ENCODE peak calls at places on chromosomes 12 and 14, in six cellular contexts. E is GM12878, X is AG04450, P is psoas muscle, W is suprapubic skin, G is OCI-LY7. A is an unnamed sample.

GRCh38 chr12:97639702-97640101 is 177.1 kb downstream of the RMST start:
- DNase-seq in E (no peak), G (no peak), X (no peak), P (no peak), W (no peak), A (no peak)

GRCh38 chr14:35317820-35318219 is 25.6 kb downstream of the PSMA6 start:
- DNase-seq in W (no peak), G (no peak), P (no peak), E (no peak), X (no peak), A (no peak)

GRCh38 chr14:24871302-24871701 is 178.6 kb downstream of the STXBP6 start:
- DNase-seq in G (no peak), E (no peak), W (no peak), X (no peak), P (no peak), A (no peak)

GRCh38 chr12:119594399-119594730 is 791 bp downstream of the TMEM233 start:
- DNase-seq in W (no peak), X (no peak), E (no peak), P (peak; percentile 28), G (no peak), A (no peak)

GRCh38 chr14:24690492-24690891 is 56.5 kb upstream of the GZMB start:
- DNase-seq in X (no peak), E (no peak), G (peak; percentile 26), P (no peak), W (no peak), A (no peak)

GRCh38 chr12:13173537-13173936 is 23.0 kb upstream of the EMP1 start:
- DNase-seq in E (peak; percentile 80), X (peak; percentile 73), W (no peak), G (no peak), P (peak; percentile 66), A (peak; percentile 72)

GRCh38 chr14:65045691-65046090 is 56.6 kb downstream of the MAX start:
- DNase-seq in X (no peak), W (no peak), G (no peak), E (no peak), P (no peak), A (no peak)

GRCh38 chr14:29028973-29029582 is 262.5 kb downstream of the FOXG1 start:
- DNase-seq in X (no peak), P (no peak), E (no peak), W (no peak), G (no peak), A (no peak)

GRCh38 chr14:101028971-101029667 is 125.6 kb upstream of the RTL1 start:
- DNase-seq in X (no peak), E (no peak), G (no peak), P (no peak), W (no peak), A (no peak)

GRCh38 chr12:80321653-80322052 is 122.4 kb upstream of the PTPRQ start:
- DNase-seq in W (no peak), X (no peak), G (no peak), P (no peak), E (no peak), A (no peak)

GRCh38 chr12:113244015-113244983 is 23.0 kb downstream of the TPCN1 start:
- DNase-seq in W (no peak), E (no peak), X (no peak), G (no peak), P (peak; percentile 68), A (no peak)

GRCh38 chr12:14393736-14394135 is 28.3 kb downstream of the ATF7IP start:
- DNase-seq in P (no peak), W (no peak), G (no peak), E (no peak), X (no peak), A (no peak)

GRCh38 chr12:12290206-12290605 is 23.4 kb upstream of the LRP6 start:
- DNase-seq in W (no peak), G (no peak), P (no peak), X (no peak), E (no peak), A (no peak)

GRCh38 chr12:31001581-31002360 is 71.9 kb upstream of the DDX11 start:
- DNase-seq in E (no peak), P (no peak), G (no peak), W (no peak), X (no peak), A (no peak)

GRCh38 chr12:44667461-44667860 is 208.7 kb downstream of the NELL2 start:
- DNase-seq in E (no peak), P (no peak), X (no peak), W (no peak), G (no peak), A (no peak)

GRCh38 chr14:69260979-69261605 is 1.1 kb downstream of the GALNT16 start:
- DNase-seq in E (no peak), G (peak; percentile 55), P (peak; percentile 50), W (peak; percentile 79), X (no peak), A (no peak)

GRCh38 chr14:68937790-68938514 is 41.1 kb downstream of the ACTN1 start:
- DNase-seq in X (no peak), G (no peak), W (no peak), P (no peak), E (no peak), A (no peak)

GRCh38 chr14:65006251-65006721 is 19.6 kb downstream of the FNTB start:
- DNase-seq in P (no peak), G (no peak), W (no peak), X (no peak), E (no peak), A (no peak)

GRCh38 chr14:60003991-60004390 is 84.0 kb downstream of the LRRC9 start:
- DNase-seq in G (no peak), W (no peak), P (no peak), X (no peak), E (no peak), A (no peak)

GRCh38 chr12:112891093-112892024 is 15.4 kb upstream of the OAS1 start:
- DNase-seq in G (no peak), P (peak; percentile 39), X (no peak), E (no peak), W (no peak), A (no peak)

GRCh38 chr14:50874842-50875241 is 3.0 kb downstream of the ABHD12B start:
- DNase-seq in P (no peak), E (no peak), G (no peak), X (no peak), W (no peak), A (no peak)

GRCh38 chr14:50871914-50872732 is at the start of gene ABHD12B:
- DNase-seq in W (no peak), P (peak; percentile 21), X (no peak), E (no peak), G (no peak), A (no peak)

GRCh38 chr14:50871223-50871622 is 630 bp upstream of the ABHD12B start:
- DNase-seq in X (no peak), P (no peak), E (no peak), W (no peak), G (peak; percentile 41), A (no peak)

DNA sequence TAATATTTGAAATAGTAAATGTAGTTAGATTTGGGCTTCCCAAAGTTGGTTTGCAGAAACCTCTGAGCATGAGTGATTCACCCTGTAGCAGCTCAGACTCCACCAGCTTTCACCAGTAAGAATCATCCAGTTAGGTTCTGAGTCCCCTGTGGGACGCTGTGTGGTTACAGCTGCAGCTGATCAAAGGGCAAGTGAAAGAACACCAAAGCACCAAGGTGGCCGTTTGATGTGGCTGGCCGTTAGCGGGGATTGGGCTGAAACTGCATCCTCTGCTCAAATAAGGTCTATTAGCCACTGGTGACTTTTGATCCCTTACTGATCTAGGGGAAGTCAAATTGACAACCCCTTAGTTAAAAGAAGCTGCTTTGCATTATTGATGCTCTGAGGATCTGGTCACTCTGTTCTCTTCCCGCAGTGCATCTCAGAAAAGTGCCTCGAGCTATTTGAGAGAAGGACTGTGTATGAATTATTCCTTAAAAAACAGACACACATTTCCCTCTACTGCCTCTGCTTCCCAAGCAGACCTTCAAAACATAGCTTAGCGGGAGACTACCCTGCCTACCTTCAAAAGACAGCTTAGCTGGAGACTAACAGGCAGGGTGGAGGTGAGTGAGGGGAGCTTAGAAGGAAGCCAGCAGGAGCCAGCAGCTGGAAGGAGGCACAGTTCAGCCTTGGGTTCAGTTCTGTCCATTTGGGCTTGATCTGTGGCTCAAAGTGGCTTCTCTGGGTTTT is 3.7 kb downstream of the ABHD12B start:
- DNase-seq in P (no peak), E (peak; percentile 78), G (peak; percentile 96), W (no peak), X (no peak), A (no peak)
- H3K4me3 ChIP-seq in P (no peak overlapping the region), E (no peak overlapping the region), G (peak overlapping the region; percentile 63), W (no peak overlapping the region), X (no peak overlapping the region), A (no peak overlapping the region)

GRCh38 chr12:85468356-85469157 is 188.5 kb downstream of the ALX1 start:
- DNase-seq in X (peak; percentile 8), W (no peak), G (peak; percentile 50), P (no peak), E (peak; percentile 23), A (peak; percentile 36)
- H3K4me3 ChIP-seq in X (peak overlapping the region; percentile 43), W (peak overlapping the region; percentile 42), G (no peak overlapping the region), P (peak overlapping the region; percentile 60), E (peak overlapping the region; percentile 31), A (no peak overlapping the region)

GRCh38 chr12:130835436-130835835 is 3.6 kb downstream of the STX2 start:
- DNase-seq in W (no peak), G (no peak), E (no peak), P (no peak), X (no peak), A (no peak)

GRCh38 chr12:130835011-130835410 is 4.0 kb downstream of the STX2 start:
- DNase-seq in G (no peak), P (no peak), X (no peak), W (peak; percentile 75), E (no peak), A (no peak)

GRCh38 chr12:130838284-130838950 is 633 bp downstream of the STX2 start:
- DNase-seq in W (no peak), X (no peak), P (peak; percentile 42), E (no peak), G (peak; percentile 29), A (no peak)

GRCh38 chr12:130838951-130839769 is at the start of gene STX2:
- DNase-seq in G (peak; percentile 83), P (peak; percentile 88), W (peak; percentile 85), E (peak; percentile 30), X (peak; percentile 39), A (peak; percentile 54)

GRCh38 chr12:130839770-130840355 is 813 bp upstream of the STX2 start:
- DNase-seq in E (no peak), P (no peak), X (no peak), G (no peak), W (no peak), A (no peak)
- H3K4me3 ChIP-seq in E (peak overlapping the region; percentile 65), P (peak overlapping the region; percentile 77), X (peak overlapping the region; percentile 59), G (peak overlapping the region; percentile 50), W (peak overlapping the region; percentile 86), A (no peak overlapping the region)

GRCh38 chr12:96208346-96208745 is 14.2 kb downstream of the ELK3 start:
- DNase-seq in X (no peak), E (no peak), G (no peak), W (no peak), P (no peak), A (no peak)

GRCh38 chr12:96210376-96211055 is 16.3 kb downstream of the ELK3 start:
- DNase-seq in X (no peak), P (no peak), G (no peak), E (no peak), W (no peak), A (no peak)

GRCh38 chr12:96206957-96207356 is 12.8 kb downstream of the ELK3 start:
- DNase-seq in E (no peak), W (no peak), P (no peak), G (no peak), X (no peak), A (no peak)

GRCh38 chr12:96211989-96212388 is 17.8 kb downstream of the ELK3 start:
- DNase-seq in X (no peak), G (no peak), P (no peak), E (no peak), W (no peak), A (no peak)

GRCh38 chr12:96208801-96209534 is 14.8 kb downstream of the ELK3 start:
- DNase-seq in P (no peak), E (no peak), X (no peak), G (peak; percentile 92), W (no peak), A (no peak)
- H3K4me3 ChIP-seq in P (no peak overlapping the region), E (no peak overlapping the region), X (no peak overlapping the region), G (peak overlapping the region; percentile 33), W (no peak overlapping the region), A (no peak overlapping the region)

A was measured in HCT116.